ENCODE peak calls at places on chromosomes 7 and 10, in four cellular contexts. B, K, X and J are unnamed samples.

GRCh38 chr7:106179256-106179655 is 67.1 kb upstream of the SYPL1 start:
- DNase-seq in B (no peak), X (no peak), K (no peak), J (no peak)

GRCh38 chr10:13775786-13776780 is 189.3 kb downstream of the PRPF18 start:
- DNase-seq in B (peak), X (no peak), K (no peak), J (no peak)

GRCh38 chr7:54904130-54904529 is 114.7 kb upstream of the EGFR start:
- DNase-seq in K (no peak), B (peak), X (no peak), J (no peak)

GRCh38 chr7:128380807-128381130 is 19.3 kb upstream of the PRRT4 start:
- DNase-seq in X (no peak), K (no peak), B (no peak), J (no peak)

GRCh38 chr10:6514844-6515780 is 65.0 kb downstream of the PRKCQ start:
- DNase-seq in K (no peak), X (no peak), B (no peak), J (no peak)

GRCh38 chr10:3737811-3738311 is 47.1 kb downstream of the KLF6 start:
- DNase-seq in B (no peak), K (peak), X (no peak), J (no peak)

GRCh38 chr7:98957766-98958165 is 79.4 kb downstream of the TRRAP start:
- DNase-seq in K (peak), X (no peak), B (no peak), J (no peak)

GRCh38 chr7:149053386-149053785 is 25.1 kb upstream of the PDIA4 start:
- DNase-seq in K (no peak), X (no peak), B (no peak), J (no peak)

GRCh38 chr10:88282876-88283275 is 300.2 kb downstream of the RNLS start:
- DNase-seq in B (no peak), K (no peak), X (no peak), J (no peak)

GRCh38 chr7:26397326-26397725 is 105.7 kb downstream of the SNX10 start:
- DNase-seq in K (peak), X (no peak), B (no peak), J (no peak)

GRCh38 chr7:82506208-82506607 is 62.6 kb upstream of the CACNA2D1 start:
- DNase-seq in K (no peak), B (peak), X (no peak), J (no peak)

GRCh38 chr7:40545739-40546138 is 410.9 kb downstream of the SUGCT start:
- DNase-seq in X (no peak), B (no peak), K (no peak), J (no peak)

GRCh38 chr7:151410405-151411390 is 860 bp upstream of the WDR86 start:
- DNase-seq in B (no peak), X (no peak), K (peak), J (peak)

GRCh38 chr10:73925539-73925938 is 14.6 kb downstream of the PLAU start:
- DNase-seq in X (no peak), K (no peak), B (no peak), J (no peak)

GRCh38 chr10:782751-783648 is 93.5 kb upstream of the DIP2C start:
- DNase-seq in B (no peak), X (no peak), K (no peak), J (peak)

GRCh38 chr7:142438235-142438922 is 180.5 kb upstream of the PRSS58 start:
- DNase-seq in K (peak), X (no peak), B (peak), J (peak)

GRCh38 chr10:8396675-8397074 is 342.2 kb downstream of the GATA3 start:
- DNase-seq in X (no peak), B (peak), K (no peak), J (no peak)

GRCh38 chr7:106071356-106071998 is 40.6 kb downstream of the SYPL1 start:
- DNase-seq in X (no peak), B (no peak), K (peak), J (no peak)

GRCh38 chr7:98681951-98682350 is 64.9 kb downstream of the NPTX2 start:
- DNase-seq in K (no peak), X (no peak), B (no peak), J (no peak)

GRCh38 chr10:12579954-12580858 is 230.9 kb downstream of the CAMK1D start:
- DNase-seq in B (no peak), K (no peak), X (no peak), J (no peak)

GRCh38 chr7:2884161-2884560 is 40.1 kb upstream of the GNA12 start:
- DNase-seq in B (no peak), X (no peak), K (no peak), J (no peak)

GRCh38 chr10:24153016-24153415 is 55.9 kb upstream of the KIAA1217 start:
- DNase-seq in X (no peak), B (no peak), K (no peak), J (no peak)

GRCh38 chr7:90931996-90932912 is 332.0 kb upstream of the FZD1 start:
- DNase-seq in B (no peak), K (no peak), X (no peak), J (no peak)

GRCh38 chr10:86062647-86063145 is 303.9 kb downstream of the GRID1 start:
- DNase-seq in X (no peak), B (no peak), K (no peak), J (no peak)

GRCh38 chr10:25875555-25876165 is 58.4 kb upstream of the MYO3A start:
- DNase-seq in X (peak), K (peak), B (peak), J (peak)

GRCh38 chr10:20013991-20014750 is 197.9 kb downstream of the PLXDC2 start:
- DNase-seq in B (no peak), X (no peak), K (no peak), J (no peak)

GRCh38 chr10:124356706-124357582 is 61.8 kb downstream of the OAT start:
- DNase-seq in X (no peak), K (no peak), B (no peak), J (peak)
- H4K5ac ChIP-seq in X (no peak), K (no peak), B (no peak), J (no peak)

GRCh38 chr10:18710201-18710653 is 51.0 kb downstream of the ARL5B start:
- DNase-seq in X (no peak), K (no peak), B (no peak), J (peak)

GRCh38 chr10:18713077-18713476 is 53.8 kb downstream of the ARL5B start:
- DNase-seq in B (peak), K (peak), X (no peak), J (no peak)
- H4K5ac ChIP-seq in B (no peak), K (no peak), X (no peak), J (no peak)

GRCh38 chr7:22545539-22545938 is 45.6 kb upstream of the STEAP1B start:
- DNase-seq in K (no peak), X (no peak), B (no peak), J (no peak)

GRCh38 chr7:22544245-22544644 is 44.3 kb upstream of the STEAP1B start:
- DNase-seq in X (no peak), B (no peak), K (no peak), J (no peak)

GRCh38 chr7:22542669-22543068 is 42.7 kb upstream of the STEAP1B start:
- DNase-seq in B (no peak), K (no peak), X (no peak), J (no peak)

GRCh38 chr7:22543169-22543568 is 43.2 kb upstream of the STEAP1B start:
- DNase-seq in X (no peak), B (peak), K (no peak), J (no peak)

GRCh38 chr7:22541789-22542188 is 41.8 kb upstream of the STEAP1B start:
- DNase-seq in B (no peak), K (no peak), X (no peak), J (no peak)
- H4K5ac ChIP-seq in B (no peak), K (no peak), X (no peak), J (no peak)

GRCh38 chr7:4051696-4052095 is 630.4 kb upstream of the FOXK1 start:
- DNase-seq in B (no peak), K (no peak), X (no peak), J (no peak)
- H4K5ac ChIP-seq in B (no peak), K (no peak), X (no peak), J (no peak)

GRCh38 chr10:123316776-123317175 is 162.6 kb downstream of the BUB3 start:
- DNase-seq in K (no peak), B (no peak), X (no peak), J (no peak)
- H4K5ac ChIP-seq in K (no peak), B (no peak), X (no peak), J (no peak)

GRCh38 chr10:71562181-71562580 is 157.4 kb downstream of the C10orf105 start:
- DNase-seq in K (no peak), B (no peak), X (no peak), J (no peak)
- H4K5ac ChIP-seq in K (no peak), B (no peak), X (no peak), J (no peak)